ENCODE peak calls at places on chromosomes 5 and 9, in ten cellular contexts. T is Panc1, S is BJ, R is psoas muscle, L is heart right ventricle, P is PC-3, A is tibial artery, F is ovary, O is Peyer's patch, U is fibroblast of lung. M is an unnamed sample. For H3K27me3, the result is how much of the 10 kb centered on the place peaks cover.

GRCh38 chr5:78509884-78510769 is 138.4 kb downstream of the LHFPL2 start:
- DNase-seq in T (no peak), S (no peak), R (peak), L (peak), P (peak), A (peak), F (peak), O (peak), U (no peak), M (peak)

GRCh38 chr5:175590471-175590881 is 67.4 kb upstream of the HRH2 start:
- DNase-seq in T (no peak), S (no peak), R (no peak), L (no peak), P (peak), A (no peak), F (no peak), O (no peak), U (peak), M (no peak)

GRCh38 chr5:55308254-55308836 is 556 bp downstream of the MTREX start:
- DNase-seq in T (peak), S (no peak), R (no peak), L (peak), P (no peak), A (no peak), F (no peak), O (no peak), U (peak), M (no peak)

GRCh38 chr9:78296208-78296892 is 575 bp upstream of the PSAT1 start:
- DNase-seq in T (no peak), S (no peak), R (peak), L (peak), P (peak), A (no peak), F (peak), O (peak), U (peak), M (peak)

GRCh38 chr5:137808503-137809135 is 54.5 kb upstream of the HNRNPA0 start:
- DNase-seq in T (no peak), S (no peak), R (no peak), L (peak), P (no peak), A (no peak), F (no peak), O (no peak), U (no peak), M (no peak)

GRCh38 chr9:94017939-94018531 is 62.9 kb upstream of the BARX1 start:
- DNase-seq in T (no peak), S (no peak), R (no peak), L (no peak), P (no peak), A (no peak), F (no peak), O (no peak), U (peak), M (no peak)

GRCh38 chr5:45109062-45109461 is 300.3 kb downstream of the MRPS30 start:
- DNase-seq in T (no peak), S (no peak), R (no peak), L (no peak), P (no peak), A (no peak), F (no peak), O (no peak), U (no peak), M (no peak)

GRCh38 chr9:347667-348292 is 133.1 kb downstream of the DOCK8 start:
- DNase-seq in T (peak), S (no peak), R (no peak), L (no peak), P (peak), A (no peak), F (no peak), O (no peak), U (peak), M (no peak)

GRCh38 chr5:174284873-174285272 is 239.4 kb downstream of the NSG2 start:
- DNase-seq in T (no peak), S (no peak), R (no peak), L (no peak), P (no peak), A (no peak), F (no peak), O (no peak), U (no peak), M (no peak)

GRCh38 chr9:61668846-61669245 is 479.0 kb downstream of the SPATA31A7 start:
- DNase-seq in T (no peak), S (no peak), R (no peak), L (no peak), P (no peak), A (no peak), F (no peak), O (no peak), U (no peak), M (no peak)

GRCh38 chr5:30802961-30803705 is 390.4 kb upstream of the CDH6 start:
- DNase-seq in T (no peak), S (no peak), R (no peak), L (no peak), P (no peak), A (no peak), F (no peak), O (no peak), U (no peak), M (no peak)

GRCh38 chr9:136799079-136799853 is 3.1 kb downstream of the CCDC183 start:
- DNase-seq in T (no peak), S (no peak), R (no peak), L (no peak), P (peak), A (no peak), F (no peak), O (peak), U (no peak), M (peak)

GRCh38 chr5:111337688-111338087 is 113.5 kb downstream of the CAMK4 start:
- DNase-seq in T (no peak), S (no peak), R (no peak), L (no peak), P (no peak), A (no peak), F (no peak), O (no peak), U (no peak), M (no peak)

GRCh38 chr9:18493361-18494015 is 19.5 kb downstream of the ADAMTSL1 start:
- DNase-seq in T (no peak), S (no peak), R (no peak), L (no peak), P (peak), A (no peak), F (no peak), O (no peak), U (peak), M (no peak)

GRCh38 chr5:143889986-143890385 is 78.0 kb downstream of the HMHB1 start:
- DNase-seq in T (no peak), S (no peak), R (no peak), L (no peak), P (no peak), A (no peak), F (no peak), O (no peak), U (peak), M (no peak)

GRCh38 chr5:136089804-136090203 is 42.8 kb upstream of the SMAD5 start:
- DNase-seq in T (no peak), S (no peak), R (no peak), L (no peak), P (no peak), A (no peak), F (no peak), O (no peak), U (no peak), M (no peak)

DNA sequence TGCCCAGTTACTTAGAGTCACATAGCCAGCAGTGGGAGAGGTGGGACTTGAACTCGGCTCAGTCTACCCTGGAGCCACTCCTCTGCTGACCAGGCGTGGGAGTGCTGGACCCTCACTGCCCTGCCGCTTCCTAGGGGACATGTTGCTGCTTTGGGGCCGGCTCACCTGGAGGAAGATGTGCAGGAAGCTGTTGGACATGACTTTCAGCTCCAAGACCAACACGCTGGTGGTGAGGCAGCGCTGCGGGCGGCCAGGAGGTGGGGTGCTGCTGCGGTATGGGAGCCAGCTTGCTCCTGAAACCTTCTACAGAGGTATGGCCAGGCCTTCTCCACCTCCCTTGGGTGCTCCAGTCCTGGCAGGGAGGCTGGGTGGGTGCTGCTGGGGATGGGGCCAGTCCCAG is 3.4 kb upstream of the CACFD1 start:
- DNase-seq in T (no peak), S (no peak), R (no peak), L (no peak), P (no peak), A (no peak), F (no peak), O (no peak), U (no peak), M (no peak)
- TF ChIP-seq CTCF in T (no peak), S (peak), R (no peak), L (no peak), P (peak), A (no peak), F (no peak), O (no peak), U (no peak), M (no peak)

GRCh38 chr5:160367261-160367660 is 3.2 kb downstream of the C1QTNF2 start:
- DNase-seq in T (no peak), S (no peak), R (no peak), L (no peak), P (no peak), A (no peak), F (no peak), O (no peak), U (no peak), M (no peak)

GRCh38 chr5:160375166-160375565 is 4.7 kb upstream of the C1QTNF2 start:
- DNase-seq in T (no peak), S (no peak), R (no peak), L (no peak), P (no peak), A (no peak), F (no peak), O (no peak), U (no peak), M (no peak)

GRCh38 chr5:160369990-160370712 is at the start of gene C1QTNF2:
- DNase-seq in T (no peak), S (no peak), R (peak), L (peak), P (peak), A (peak), F (peak), O (peak), U (peak), M (peak)

GRCh38 chr5:160366230-160366629 is 4.2 kb downstream of the C1QTNF2 start:
- DNase-seq in T (no peak), S (no peak), R (no peak), L (no peak), P (no peak), A (no peak), F (no peak), O (no peak), U (no peak), M (no peak)

DNA sequence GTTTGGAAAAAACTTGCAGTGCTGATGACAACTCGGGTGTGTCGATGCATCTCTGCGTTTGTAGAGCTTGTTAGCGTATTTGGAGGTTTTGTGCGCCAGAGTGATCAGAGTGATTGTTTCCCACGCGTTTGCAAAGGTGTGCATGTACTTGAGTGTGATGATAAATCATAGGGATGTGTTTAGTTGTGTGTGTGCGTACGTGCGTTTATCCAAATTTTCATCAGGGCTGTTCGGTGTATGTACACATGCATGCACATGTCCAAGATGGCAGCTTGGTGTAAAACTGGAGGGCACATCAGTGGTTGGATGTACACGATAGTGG is 248 bp upstream of the C1QTNF2 start:
- DNase-seq in T (no peak), S (no peak), R (no peak), L (no peak), P (no peak), A (no peak), F (no peak), O (no peak), U (no peak), M (no peak)
- H3K4me3 ChIP-seq in T (peak), S (peak), R (peak), L (peak), P (peak), A (peak), F (peak), O (peak), U (peak), M (peak)

DNA sequence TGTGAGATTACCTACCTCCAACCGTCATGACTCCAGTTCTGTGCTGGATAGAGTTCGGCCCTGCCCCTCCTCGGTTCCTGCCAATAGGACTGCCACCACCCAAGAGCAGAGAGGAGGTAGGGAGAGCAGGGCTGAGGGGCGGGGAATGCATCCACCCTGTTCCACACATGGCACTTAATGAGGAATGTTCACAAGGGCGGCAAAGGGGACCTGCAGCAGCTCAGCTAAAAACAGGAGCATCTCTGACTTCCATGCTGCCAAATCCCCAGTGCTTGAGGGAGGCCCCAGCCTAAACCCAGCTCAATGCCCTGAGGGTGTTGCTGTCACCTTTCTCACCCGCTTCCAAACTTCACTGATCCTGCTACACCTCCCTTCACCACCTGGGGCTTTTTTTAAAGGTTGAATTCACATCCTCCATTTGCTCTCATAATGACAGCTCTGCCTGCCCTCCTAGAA is 7.8 kb upstream of the DELE1 start:
- DNase-seq in T (no peak), S (no peak), R (no peak), L (peak), P (peak), A (no peak), F (no peak), O (no peak), U (no peak), M (no peak)
- H3K27me3 ChIP-seq in T (under half), S (under half), R (under half), L (under half), P (under half), A (under half), F (under half), O (under half), U (under half), M (under half)

GRCh38 chr9:84667571-84668203 is 1.8 kb upstream of the NTRK2 start:
- DNase-seq in T (no peak), S (no peak), R (no peak), L (peak), P (no peak), A (no peak), F (peak), O (no peak), U (peak), M (no peak)
- TF ChIP-seq CTCF in T (no peak), S (peak), R (peak), L (peak), P (peak), A (peak), F (peak), O (no peak), U (peak), M (peak)